ENCODE peak calls at places on chromosome 9, in ten cellular contexts. One of them, this sample, is unnamed.
A peak's percentile ranks its signal among the peaks of the same experiment; 100 is the strongest.

GRCh38 chr9:23821400-23822181 is 4.4 kb downstream of the ELAVL2 start:
- DNase-seq in NCI-H345: peak; percentile 76
- DNase-seq in occipital lobe: peak; percentile 40
- DNase-seq in RWPE1: peak; percentile 58
- DNase-seq in effector memory CD4-positive, alpha-beta T cell: no peak
- DNase-seq in cardiac fibroblast: no peak
- DNase-seq in psoas muscle: peak; percentile 17
- DNase-seq in GM19239: no peak
- DNase-seq in fibroblast of mammary gland: no peak
- DNase-seq in T-helper 17 cell: no peak
- DNase-seq in this sample: peak; percentile 13

GRCh38 chr9:132434875-132435274 is 24.9 kb downstream of the CFAP77 start:
- DNase-seq in fibroblast of mammary gland: no peak
- DNase-seq in NCI-H345: no peak
- DNase-seq in GM19239: no peak
- DNase-seq in effector memory CD4-positive, alpha-beta T cell: no peak
- DNase-seq in psoas muscle: no peak
- DNase-seq in occipital lobe: no peak
- DNase-seq in cardiac fibroblast: no peak
- DNase-seq in T-helper 17 cell: no peak
- DNase-seq in RWPE1: no peak
- DNase-seq in this sample: no peak

GRCh38 chr9:81801190-81801589 is 111.8 kb upstream of the TLE1 start:
- DNase-seq in psoas muscle: no peak
- DNase-seq in GM19239: no peak
- DNase-seq in T-helper 17 cell: no peak
- DNase-seq in NCI-H345: no peak
- DNase-seq in RWPE1: peak; percentile 21
- DNase-seq in cardiac fibroblast: no peak
- DNase-seq in occipital lobe: no peak
- DNase-seq in effector memory CD4-positive, alpha-beta T cell: no peak
- DNase-seq in fibroblast of mammary gland: peak; percentile 38
- DNase-seq in this sample: no peak

GRCh38 chr9:92147030-92147853 is 32.0 kb upstream of the SPTLC1 start:
- DNase-seq in NCI-H345: peak; percentile 46
- DNase-seq in cardiac fibroblast: peak; percentile 84
- DNase-seq in psoas muscle: peak; percentile 65
- DNase-seq in occipital lobe: no peak
- DNase-seq in GM19239: no peak
- DNase-seq in T-helper 17 cell: no peak
- DNase-seq in RWPE1: peak; percentile 94
- DNase-seq in fibroblast of mammary gland: peak; percentile 93
- DNase-seq in effector memory CD4-positive, alpha-beta T cell: no peak
- DNase-seq in this sample: peak; percentile 78

GRCh38 chr9:10008101-10008799 is 604.6 kb downstream of the PTPRD start:
- DNase-seq in occipital lobe: no peak
- DNase-seq in psoas muscle: no peak
- DNase-seq in RWPE1: no peak
- DNase-seq in cardiac fibroblast: no peak
- DNase-seq in GM19239: no peak
- DNase-seq in NCI-H345: no peak
- DNase-seq in effector memory CD4-positive, alpha-beta T cell: no peak
- DNase-seq in T-helper 17 cell: no peak
- DNase-seq in fibroblast of mammary gland: no peak
- DNase-seq in this sample: no peak

GRCh38 chr9:112762726-112763518 is 12.4 kb downstream of the SNX30 start:
- DNase-seq in GM19239: no peak
- DNase-seq in effector memory CD4-positive, alpha-beta T cell: no peak
- DNase-seq in NCI-H345: no peak
- DNase-seq in occipital lobe: no peak
- DNase-seq in fibroblast of mammary gland: no peak
- DNase-seq in cardiac fibroblast: no peak
- DNase-seq in T-helper 17 cell: no peak
- DNase-seq in psoas muscle: no peak
- DNase-seq in RWPE1: no peak
- DNase-seq in this sample: no peak

GRCh38 chr9:125407974-125408900 is 146.6 kb downstream of the GAPVD1 start:
- DNase-seq in cardiac fibroblast: peak; percentile 77
- DNase-seq in T-helper 17 cell: peak; percentile 55
- DNase-seq in fibroblast of mammary gland: peak; percentile 57
- DNase-seq in psoas muscle: peak; percentile 83
- DNase-seq in GM19239: peak; percentile 94
- DNase-seq in occipital lobe: peak; percentile 13
- DNase-seq in RWPE1: peak; percentile 95
- DNase-seq in effector memory CD4-positive, alpha-beta T cell: peak; percentile 26
- DNase-seq in NCI-H345: peak; percentile 79
- DNase-seq in this sample: peak; percentile 83

GRCh38 chr9:137128158-137129088 is 10.5 kb upstream of the GRIN1 start:
- DNase-seq in T-helper 17 cell: no peak
- DNase-seq in psoas muscle: no peak
- DNase-seq in NCI-H345: no peak
- DNase-seq in cardiac fibroblast: no peak
- DNase-seq in GM19239: no peak
- DNase-seq in RWPE1: no peak
- DNase-seq in occipital lobe: no peak
- DNase-seq in fibroblast of mammary gland: no peak
- DNase-seq in effector memory CD4-positive, alpha-beta T cell: no peak
- DNase-seq in this sample: no peak

GRCh38 chr9:134419684-134420076 is 93.4 kb downstream of the RXRA start:
- DNase-seq in occipital lobe: no peak
- DNase-seq in fibroblast of mammary gland: no peak
- DNase-seq in NCI-H345: no peak
- DNase-seq in T-helper 17 cell: no peak
- DNase-seq in effector memory CD4-positive, alpha-beta T cell: no peak
- DNase-seq in RWPE1: no peak
- DNase-seq in GM19239: no peak
- DNase-seq in psoas muscle: no peak
- DNase-seq in cardiac fibroblast: no peak
- DNase-seq in this sample: peak; percentile 35

GRCh38 chr9:112065781-112066606 is 109.1 kb downstream of the SUSD1 start:
- DNase-seq in psoas muscle: no peak
- DNase-seq in cardiac fibroblast: peak; percentile 54
- DNase-seq in occipital lobe: no peak
- DNase-seq in GM19239: no peak
- DNase-seq in fibroblast of mammary gland: peak; percentile 89
- DNase-seq in T-helper 17 cell: no peak
- DNase-seq in RWPE1: peak; percentile 57
- DNase-seq in effector memory CD4-positive, alpha-beta T cell: no peak
- DNase-seq in NCI-H345: no peak
- DNase-seq in this sample: peak; percentile 91

GRCh38 chr9:116286287-116286686 is 132.7 kb downstream of the PAPPA start:
- DNase-seq in psoas muscle: no peak
- DNase-seq in fibroblast of mammary gland: no peak
- DNase-seq in GM19239: no peak
- DNase-seq in effector memory CD4-positive, alpha-beta T cell: no peak
- DNase-seq in occipital lobe: no peak
- DNase-seq in cardiac fibroblast: no peak
- DNase-seq in RWPE1: no peak
- DNase-seq in T-helper 17 cell: no peak
- DNase-seq in NCI-H345: peak; percentile 85
- DNase-seq in this sample: no peak

GRCh38 chr9:25917593-25918426 is 239.6 kb upstream of the TUSC1 start:
- DNase-seq in occipital lobe: no peak
- DNase-seq in RWPE1: no peak
- DNase-seq in T-helper 17 cell: no peak
- DNase-seq in NCI-H345: no peak
- DNase-seq in cardiac fibroblast: no peak
- DNase-seq in effector memory CD4-positive, alpha-beta T cell: no peak
- DNase-seq in GM19239: no peak
- DNase-seq in fibroblast of mammary gland: no peak
- DNase-seq in psoas muscle: no peak
- DNase-seq in this sample: no peak

GRCh38 chr9:69758001-69758730 is 1.6 kb downstream of the PTAR1 start:
- DNase-seq in fibroblast of mammary gland: peak; percentile 38
- DNase-seq in occipital lobe: no peak
- DNase-seq in psoas muscle: no peak
- DNase-seq in NCI-H345: peak; percentile 22
- DNase-seq in cardiac fibroblast: peak; percentile 48
- DNase-seq in T-helper 17 cell: no peak
- DNase-seq in GM19239: no peak
- DNase-seq in effector memory CD4-positive, alpha-beta T cell: no peak
- DNase-seq in RWPE1: no peak
- DNase-seq in this sample: peak; percentile 8

This sample was measured in dermis blood vessel endothelial cell.